ENCODE peak calls at places on chromosomes 11 and 22, in five cellular contexts. R is HTR-8/SVneo; C is HuH-7.5; E is activated CD4-positive, alpha-beta T cell treated with anti-CD3 and anti-CD28 coated beads for 4 hours; A is DMS79 treated with DMSO at 0.1 percent for 48 hours. H is an unnamed sample.

GRCh38 chr11:43517518-43517917 is 158.8 kb downstream of the TTC17 start:
- DNase-seq in R (no peak), C (no peak), E (no peak), A (no peak), H (no peak)

GRCh38 chr11:76288166-76288978 is 82.1 kb upstream of the WNT11 start:
- DNase-seq in R (no peak), C (no peak), E (no peak), A (no peak), H (no peak)

GRCh38 chr22:48371391-48371790 is 1456.3 kb downstream of the BRD1 start:
- DNase-seq in R (no peak), C (no peak), E (no peak), A (no peak), H (no peak)

GRCh38 chr22:41178425-41178975 is 26.6 kb upstream of the L3MBTL2 start:
- DNase-seq in R (no peak), C (no peak), E (no peak), A (no peak), H (no peak)

GRCh38 chr11:21514298-21514697 is 678.6 kb upstream of the ANO5 start:
- DNase-seq in R (no peak), C (no peak), E (no peak), A (no peak), H (peak)

GRCh38 chr11:128915148-128915519 is 24.0 kb downstream of the KCNJ5 start:
- DNase-seq in R (no peak), C (no peak), E (no peak), A (no peak), H (no peak)

GRCh38 chr22:49163960-49164690 is 663.5 kb downstream of the BRD1 start:
- DNase-seq in R (no peak), C (no peak), E (no peak), A (no peak), H (no peak)

GRCh38 chr22:31495343-31495742 is 993 bp upstream of the SFI1 start:
- DNase-seq in R (no peak), C (no peak), E (no peak), A (no peak), H (no peak)

GRCh38 chr11:119771210-119771770 is 42.3 kb upstream of the NECTIN1 start:
- DNase-seq in R (no peak), C (no peak), E (no peak), A (no peak), H (no peak)

GRCh38 chr11:128214263-128214662 is 373.1 kb downstream of the ETS1 start:
- DNase-seq in R (no peak), C (no peak), E (no peak), A (no peak), H (no peak)

GRCh38 chr11:111605681-111606080 is 3.4 kb downstream of the SIK2 start:
- DNase-seq in R (no peak), C (no peak), E (no peak), A (no peak), H (no peak)

GRCh38 chr11:10930224-10930960 is 72.5 kb upstream of the ZBED5 start:
- DNase-seq in R (no peak), C (peak), E (no peak), A (peak), H (peak)

GRCh38 chr22:38346506-38346905 is 29.3 kb upstream of the CSNK1E start:
- DNase-seq in R (no peak), C (no peak), E (no peak), A (no peak), H (no peak)

GRCh38 chr11:96207459-96208449 is 135.2 kb downstream of the MAML2 start:
- DNase-seq in R (no peak), C (no peak), E (no peak), A (no peak), H (peak)

GRCh38 chr11:80916180-80916811 is 1475.5 kb upstream of the TENM4 start:
- DNase-seq in R (no peak), C (no peak), E (no peak), A (no peak), H (no peak)

GRCh38 chr22:42919199-42919598 is 62.1 kb upstream of the ARFGAP3 start:
- DNase-seq in R (peak), C (no peak), E (no peak), A (no peak), H (no peak)

GRCh38 chr11:119972281-119972680 is 165.6 kb downstream of the TRIM29 start:
- DNase-seq in R (no peak), C (no peak), E (no peak), A (no peak), H (no peak)

GRCh38 chr22:49290286-49290685 is 537.4 kb downstream of the BRD1 start:
- DNase-seq in R (no peak), C (no peak), E (no peak), A (no peak), H (no peak)

GRCh38 chr11:109981028-109981636 is 112.1 kb upstream of the ZC3H12C start:
- DNase-seq in R (no peak), C (no peak), E (no peak), A (no peak), H (no peak)

GRCh38 chr11:68579455-68579854 is 104.9 kb upstream of the GAL start:
- DNase-seq in R (no peak), C (no peak), E (no peak), A (no peak), H (no peak)

GRCh38 chr22:35454416-35455054 is 54.6 kb downstream of the MCM5 start:
- DNase-seq in R (no peak), C (no peak), E (no peak), A (no peak), H (no peak)

GRCh38 chr11:2794419-2794795 is 91.2 kb downstream of the CDKN1C start:
- DNase-seq in R (no peak), C (no peak), E (no peak), A (no peak), H (no peak)

GRCh38 chr11:11450744-11451362 is 97.8 kb upstream of the CSNK2A3 start:
- DNase-seq in R (peak), C (no peak), E (no peak), A (no peak), H (no peak)

GRCh38 chr11:131851951-131852350 is 481.5 kb downstream of the NTM start:
- DNase-seq in R (no peak), C (no peak), E (no peak), A (no peak), H (no peak)

H was measured in HT-29.